ENCODE peak calls at places on chromosomes 6 and 20, in eight cellular contexts. V is stomach, H is sigmoid colon, I is transverse colon, D is H1, P is SK-N-SH, L is GM23338, X is upper lobe of left lung. R is an unnamed sample.

GRCh38 chr6:132298344-132298949 is 102.8 kb downstream of the MOXD1 start:
- DNase-seq in V (peak; percentile 72), H (no peak), I (peak; percentile 43), D (no peak), P (peak; percentile 2), L (peak; percentile 84), X (no peak), R (no peak)

GRCh38 chr6:138538390-138539031 is 39.2 kb upstream of the NHSL1 start:
- DNase-seq in V (no peak), H (peak; percentile 70), I (no peak), D (no peak), P (no peak), L (no peak), X (no peak), R (no peak)

GRCh38 chr6:135675862-135676261 is 175.6 kb upstream of the PDE7B start:
- DNase-seq in V (no peak), H (no peak), I (no peak), D (no peak), P (peak; percentile 39), L (peak; percentile 85), X (no peak), R (no peak)

GRCh38 chr6:163354779-163355431 is 59.6 kb upstream of the QKI start:
- DNase-seq in V (no peak), H (no peak), I (no peak), D (no peak), P (peak; percentile 45), L (no peak), X (no peak), R (no peak)

GRCh38 chr20:58458342-58459057 is 56.7 kb downstream of the APCDD1L start:
- DNase-seq in V (no peak), H (no peak), I (no peak), D (no peak), P (no peak), L (no peak), X (no peak), R (no peak)

GRCh38 chr6:138667408-138667807 is 106.2 kb upstream of the CCDC28A start:
- DNase-seq in V (no peak), H (no peak), I (no peak), D (no peak), P (no peak), L (no peak), X (no peak), R (no peak)

GRCh38 chr6:71678081-71678480 is 208.3 kb upstream of the RIMS1 start:
- DNase-seq in V (no peak), H (no peak), I (no peak), D (no peak), P (no peak), L (no peak), X (no peak), R (no peak)

GRCh38 chr20:6769953-6770831 is 2.7 kb downstream of the BMP2 start:
- DNase-seq in V (peak; percentile 54), H (peak; percentile 76), I (peak; percentile 65), D (no peak), P (peak; percentile 23), L (peak; percentile 63), X (peak; percentile 93), R (peak; percentile 84)

GRCh38 chr6:44642870-44643522 is 255.5 kb downstream of the CDC5L start:
- DNase-seq in V (no peak), H (no peak), I (no peak), D (no peak), P (no peak), L (no peak), X (no peak), R (no peak)

GRCh38 chr6:163943647-163944395 is 529.3 kb downstream of the QKI start:
- DNase-seq in V (no peak), H (no peak), I (no peak), D (peak; percentile 36), P (no peak), L (peak; percentile 93), X (no peak), R (peak; percentile 60)

GRCh38 chr6:170308761-170309160 is 2.2 kb downstream of the FAM120B start:
- DNase-seq in V (no peak), H (no peak), I (no peak), D (no peak), P (no peak), L (no peak), X (no peak), R (no peak)

GRCh38 chr20:24899153-24899552 is 49.9 kb upstream of the CST7 start:
- DNase-seq in V (no peak), H (no peak), I (no peak), D (no peak), P (no peak), L (no peak), X (no peak), R (no peak)

GRCh38 chr20:37796121-37796520 is 102.3 kb downstream of the CTNNBL1 start:
- DNase-seq in V (no peak), H (no peak), I (no peak), D (no peak), P (no peak), L (no peak), X (no peak), R (no peak)

GRCh38 chr6:97048771-97049170 is 124.2 kb downstream of the KLHL32 start:
- DNase-seq in V (no peak), H (no peak), I (no peak), D (no peak), P (no peak), L (no peak), X (no peak), R (no peak)

GRCh38 chr20:558117-558516 is 14.5 kb upstream of the CSNK2A1 start:
- DNase-seq in V (no peak), H (no peak), I (no peak), D (no peak), P (no peak), L (no peak), X (no peak), R (no peak)

GRCh38 chr6:193180-193579 is 99.1 kb upstream of the DUSP22 start:
- DNase-seq in V (no peak), H (no peak), I (no peak), D (no peak), P (no peak), L (no peak), X (no peak), R (no peak)

GRCh38 chr6:113359155-113360140 is 497.7 kb upstream of the MARCKS start:
- DNase-seq in V (peak; percentile 42), H (no peak), I (no peak), D (no peak), P (peak; percentile 44), L (no peak), X (no peak), R (no peak)

GRCh38 chr20:62508641-62509051 is 32.9 kb upstream of the GATA5 start:
- DNase-seq in V (no peak), H (no peak), I (no peak), D (no peak), P (no peak), L (no peak), X (no peak), R (no peak)

DNA sequence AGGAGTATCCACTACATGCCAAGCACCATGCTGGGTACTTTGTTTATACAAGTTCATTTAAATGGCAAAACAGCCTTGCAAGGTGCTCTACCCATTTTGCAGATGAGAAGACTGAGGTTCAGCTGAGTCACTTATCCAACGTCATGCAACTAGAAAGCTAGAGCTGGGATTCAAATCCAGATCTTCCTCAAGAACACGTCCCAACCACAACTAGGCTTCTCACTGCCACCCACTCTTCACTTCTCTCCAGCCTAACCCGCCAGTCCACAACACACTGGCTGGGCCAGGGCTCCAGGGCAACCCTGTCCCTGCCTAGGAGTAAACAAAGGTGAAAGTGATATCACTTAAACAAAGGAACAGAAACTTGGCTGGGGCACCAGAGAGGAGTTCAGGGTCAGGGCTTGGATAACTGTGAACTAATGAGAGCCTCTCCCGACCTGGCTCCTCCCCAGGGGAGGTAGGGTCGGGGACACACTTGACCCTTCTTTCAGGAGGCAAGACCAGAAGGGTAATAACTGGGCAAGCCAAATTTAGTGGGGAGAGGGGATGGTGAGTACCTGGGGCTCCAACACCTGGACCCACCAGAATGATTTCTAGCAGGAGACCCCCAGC is 7.9 kb downstream of the SDC4 start:
- DNase-seq in V (peak; percentile 81), H (no peak), I (no peak), D (no peak), P (no peak), L (no peak), X (no peak), R (no peak)
- H3K27ac ChIP-seq in V (peak overlapping the region; percentile 91), H (peak overlapping the region; percentile 96), I (peak overlapping the region; percentile 95), D (peak overlapping the region; percentile 45), P (peak overlapping the region; percentile 96), L (peak overlapping the region; percentile 96), X (peak overlapping the region; percentile 92), R (no peak overlapping the region)

GRCh38 chr20:46361386-46361785 is 45.0 kb downstream of the ELMO2 start:
- DNase-seq in V (no peak), H (no peak), I (no peak), D (no peak), P (no peak), L (no peak), X (no peak), R (no peak)
- TF ChIP-seq POLR2AphosphoS5 in V (no peak), H (no peak), I (no peak), D (no peak), P (no peak), L (no peak), X (no peak), R (no peak)

GRCh38 chr6:33641602-33642001 is 20.5 kb downstream of the ITPR3 start:
- DNase-seq in V (no peak), H (no peak), I (no peak), D (no peak), P (no peak), L (no peak), X (no peak), R (no peak)
- H3K36me3 ChIP-seq in V (peaks cover 34% of the 10 kb centered on the region), H (no peaks in the 10 kb centered on the region), I (no peaks in the 10 kb centered on the region), D (no peaks in the 10 kb centered on the region), P (no peaks in the 10 kb centered on the region), L (no peaks in the 10 kb centered on the region), X (no peaks in the 10 kb centered on the region), R (peaks cover 48% of the 10 kb centered on the region)

GRCh38 chr6:11974089-11974488 is 38.0 kb upstream of the HIVEP1 start:
- DNase-seq in V (no peak), H (no peak), I (no peak), D (no peak), P (no peak), L (no peak), X (no peak), R (no peak)

GRCh38 chr6:11971154-11971553 is 41.0 kb upstream of the HIVEP1 start:
- DNase-seq in V (no peak), H (no peak), I (no peak), D (no peak), P (no peak), L (no peak), X (no peak), R (no peak)

GRCh38 chr6:11972806-11973205 is 39.3 kb upstream of the HIVEP1 start:
- DNase-seq in V (no peak), H (no peak), I (no peak), D (no peak), P (no peak), L (no peak), X (no peak), R (no peak)

GRCh38 chr6:11972270-11972669 is 39.8 kb upstream of the HIVEP1 start:
- DNase-seq in V (no peak), H (no peak), I (no peak), D (no peak), P (no peak), L (peak; percentile 21), X (no peak), R (no peak)

DNA sequence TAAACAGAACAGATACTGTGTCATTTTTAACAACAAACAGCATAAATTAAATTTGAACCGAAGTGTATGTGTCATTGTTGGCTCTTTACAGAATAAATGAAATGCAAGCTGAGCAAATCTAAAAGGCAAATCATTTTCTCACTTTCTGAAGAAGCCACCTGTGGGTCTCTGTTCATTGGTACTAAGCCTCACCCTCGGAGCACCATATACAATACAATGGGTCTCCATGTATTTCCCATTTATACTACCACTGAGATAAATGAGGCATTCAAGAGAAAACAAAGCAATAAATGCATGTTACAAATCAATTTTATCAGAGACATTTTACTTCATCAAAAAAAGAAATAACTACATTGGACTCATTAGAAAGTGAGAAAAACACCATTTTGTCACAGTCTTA is 38.9 kb upstream of the HIVEP1 start:
- DNase-seq in V (no peak), H (no peak), I (no peak), D (no peak), P (no peak), L (no peak), X (no peak), R (no peak)
- H3K27ac ChIP-seq in V (no peak overlapping the region), H (no peak overlapping the region), I (no peak overlapping the region), D (no peak overlapping the region), P (no peak overlapping the region), L (no peak overlapping the region), X (no peak overlapping the region), R (no peak overlapping the region)